ENCODE peak calls at places on chromosomes 6 and 20, in seven cellular contexts. H is upper lobe of right lung, P is NAMALWA, T is T-cell, X is HuH-7.5, Q is Panc1, V is neuronal stem cell. Z is an unnamed sample.
A peak's percentile ranks its signal among the peaks of the same experiment; 100 is the strongest.

GRCh38 chr6:170464524-170464979 is 88.6 kb downstream of the PSMB1 start:
- DNase-seq in H (peak; percentile 43), P (no peak), T (no peak), X (no peak), Q (no peak), V (no peak), Z (no peak)

GRCh38 chr20:45919536-45919933 is 7.6 kb upstream of the PLTP start:
- DNase-seq in H (no peak), P (no peak), T (no peak), X (no peak), Q (no peak), V (no peak), Z (no peak)

GRCh38 chr6:125747589-125748533 is 1.6 kb upstream of the HEY2 start:
- DNase-seq in H (peak; percentile 71), P (peak; percentile 83), T (no peak), X (peak; percentile 42), Q (no peak), V (peak; percentile 36), Z (peak; percentile 64)

GRCh38 chr6:145332001-145332400 is 403.3 kb downstream of the EPM2A start:
- DNase-seq in H (no peak), P (no peak), T (no peak), X (no peak), Q (no peak), V (no peak), Z (no peak)

GRCh38 chr20:63714858-63715257 is 7.0 kb downstream of the ZGPAT start:
- DNase-seq in H (no peak), P (no peak), T (no peak), X (no peak), Q (no peak), V (no peak), Z (no peak)

GRCh38 chr20:49750611-49751396 is 37.1 kb upstream of the B4GALT5 start:
- DNase-seq in H (no peak), P (peak; percentile 15), T (no peak), X (no peak), Q (no peak), V (no peak), Z (no peak)

GRCh38 chr6:138920906-138921305 is 67.1 kb downstream of the REPS1 start:
- DNase-seq in H (no peak), P (no peak), T (no peak), X (no peak), Q (no peak), V (no peak), Z (no peak)

GRCh38 chr6:107129370-107129925 is 14.1 kb upstream of the BEND3 start:
- DNase-seq in H (no peak), P (no peak), T (no peak), X (no peak), Q (no peak), V (no peak), Z (no peak)

GRCh38 chr20:36035720-36036119 is 67.3 kb downstream of the CNBD2 start:
- DNase-seq in H (no peak), P (no peak), T (no peak), X (no peak), Q (no peak), V (no peak), Z (no peak)

GRCh38 chr20:62161347-62161746 is 17.8 kb downstream of the SS18L1 start:
- DNase-seq in H (no peak), P (no peak), T (no peak), X (no peak), Q (no peak), V (no peak), Z (no peak)

GRCh38 chr6:34425498-34426410 is at the start of gene RPS10:
- DNase-seq in H (peak; percentile 96), P (peak; percentile 93), T (peak; percentile 79), X (peak; percentile 86), Q (peak; percentile 60), V (peak; percentile 88), Z (peak; percentile 96)

GRCh38 chr6:158567871-158568401 is 8.0 kb downstream of the TMEM181 start:
- DNase-seq in H (no peak), P (no peak), T (no peak), X (no peak), Q (no peak), V (no peak), Z (peak; percentile 58)

GRCh38 chr6:134169881-134170486 is 117.6 kb upstream of the SLC2A12 start:
- DNase-seq in H (no peak), P (no peak), T (no peak), X (no peak), Q (no peak), V (no peak), Z (no peak)

GRCh38 chr6:170222498-170223471 is 68.1 kb downstream of the DLL1 start:
- DNase-seq in H (peak; percentile 69), P (no peak), T (no peak), X (peak; percentile 3), Q (no peak), V (no peak), Z (no peak)

GRCh38 chr6:107348224-107348623 is 111.1 kb downstream of the PDSS2 start:
- DNase-seq in H (no peak), P (no peak), T (no peak), X (no peak), Q (no peak), V (no peak), Z (no peak)

GRCh38 chr6:36028887-36029324 is 1.3 kb downstream of the MAPK14 start:
- DNase-seq in H (peak; percentile 79), P (peak; percentile 82), T (peak; percentile 65), X (no peak), Q (peak; percentile 42), V (peak; percentile 29), Z (peak; percentile 83)

GRCh38 chr6:110547266-110547964 is 71.0 kb upstream of the SLC22A16 start:
- DNase-seq in H (no peak), P (no peak), T (no peak), X (no peak), Q (no peak), V (no peak), Z (no peak)

GRCh38 chr20:21129861-21130260 is 4.0 kb downstream of the KIZ start:
- DNase-seq in H (no peak), P (no peak), T (no peak), X (no peak), Q (no peak), V (no peak), Z (no peak)

Z was measured in stimulated activated effector memory CD8-positive, alpha-beta T cell treated with anti-CD3 and anti-CD28 coated beads, Interleukin-12 subunit alpha, Interleukin-12 subunit beta, amount 100 ng/mL, for 72 hours.